ENCODE peak calls at places on chromosomes 1 and 21, in four cellular contexts. One of them, this sample, is unnamed.
A peak's percentile ranks its signal among the peaks of the same experiment; 100 is the strongest.

GRCh38 chr1:85058781-85059180 is 10.5 kb upstream of the MCOLN3 start:
- DNase-seq in nephron progenitor cell: no peak
- DNase-seq in cardiac muscle cell: no peak
- DNase-seq in GM06990: no peak
- DNase-seq in this sample: no peak

GRCh38 chr1:31888281-31888680 is 49.9 kb downstream of the PTP4A2 start:
- DNase-seq in cardiac muscle cell: no peak
- DNase-seq in GM06990: no peak
- DNase-seq in nephron progenitor cell: no peak
- DNase-seq in this sample: no peak

GRCh38 chr1:82154231-82154630 is 353.5 kb downstream of the ADGRL2 start:
- DNase-seq in cardiac muscle cell: no peak
- DNase-seq in GM06990: no peak
- DNase-seq in nephron progenitor cell: no peak
- DNase-seq in this sample: no peak

GRCh38 chr1:229991104-229991513 is 75.9 kb upstream of the GALNT2 start:
- DNase-seq in GM06990: no peak
- DNase-seq in cardiac muscle cell: no peak
- DNase-seq in nephron progenitor cell: no peak
- DNase-seq in this sample: no peak

GRCh38 chr1:40056519-40057309 is 16.2 kb downstream of the CAP1 start:
- DNase-seq in GM06990: no peak
- DNase-seq in cardiac muscle cell: no peak
- DNase-seq in nephron progenitor cell: no peak
- DNase-seq in this sample: no peak

GRCh38 chr1:10324627-10325026 is 74.2 kb upstream of the PGD start:
- DNase-seq in nephron progenitor cell: no peak
- DNase-seq in cardiac muscle cell: no peak
- DNase-seq in GM06990: no peak
- DNase-seq in this sample: no peak

GRCh38 chr21:35239811-35240219 is 190.7 kb upstream of the RUNX1 start:
- DNase-seq in GM06990: no peak
- DNase-seq in cardiac muscle cell: no peak
- DNase-seq in nephron progenitor cell: peak; percentile 43
- DNase-seq in this sample: no peak

GRCh38 chr1:64505944-64506658 is 36.2 kb downstream of the CACHD1 start:
- DNase-seq in GM06990: peak; percentile 1
- DNase-seq in cardiac muscle cell: no peak
- DNase-seq in nephron progenitor cell: no peak
- DNase-seq in this sample: no peak

GRCh38 chr1:154956557-154956956 is 658 bp upstream of the PBXIP1 start:
- DNase-seq in cardiac muscle cell: no peak
- DNase-seq in GM06990: no peak
- DNase-seq in nephron progenitor cell: no peak
- DNase-seq in this sample: no peak

GRCh38 chr21:41627428-41627827 is 119.5 kb upstream of the TMPRSS2 start:
- DNase-seq in cardiac muscle cell: no peak
- DNase-seq in GM06990: no peak
- DNase-seq in nephron progenitor cell: no peak
- DNase-seq in this sample: no peak

GRCh38 chr1:15472595-15472994 is 3.3 kb upstream of the CELA2B start:
- DNase-seq in nephron progenitor cell: no peak
- DNase-seq in cardiac muscle cell: no peak
- DNase-seq in GM06990: no peak
- DNase-seq in this sample: no peak

GRCh38 chr1:75579046-75579445 is 31.9 kb downstream of the SLC44A5 start:
- DNase-seq in nephron progenitor cell: no peak
- DNase-seq in cardiac muscle cell: no peak
- DNase-seq in GM06990: no peak
- DNase-seq in this sample: no peak

GRCh38 chr1:67683736-67684525 is 1.1 kb upstream of the GADD45A start:
- DNase-seq in nephron progenitor cell: no peak
- DNase-seq in cardiac muscle cell: no peak
- DNase-seq in GM06990: no peak
- DNase-seq in this sample: peak; percentile 28

GRCh38 chr1:160954158-160955104 is at the start of gene ITLN2:
- DNase-seq in nephron progenitor cell: peak; percentile 53
- DNase-seq in cardiac muscle cell: peak; percentile 68
- DNase-seq in GM06990: peak; percentile 36
- DNase-seq in this sample: peak; percentile 75

GRCh38 chr1:116415699-116416533 is 42.9 kb downstream of the ATP1A1 start:
- DNase-seq in cardiac muscle cell: peak; percentile 91
- DNase-seq in GM06990: no peak
- DNase-seq in nephron progenitor cell: no peak
- DNase-seq in this sample: no peak

GRCh38 chr1:119364640-119365039 is 3.9 kb upstream of the HAO2 start:
- DNase-seq in cardiac muscle cell: no peak
- DNase-seq in nephron progenitor cell: no peak
- DNase-seq in GM06990: no peak
- DNase-seq in this sample: no peak

GRCh38 chr21:42880352-42880751 is 1.0 kb upstream of the WDR4 start:
- DNase-seq in cardiac muscle cell: no peak
- DNase-seq in GM06990: no peak
- DNase-seq in nephron progenitor cell: no peak
- DNase-seq in this sample: no peak

GRCh38 chr1:234710381-234710780 is 100.4 kb upstream of the IRF2BP2 start:
- DNase-seq in nephron progenitor cell: no peak
- DNase-seq in GM06990: no peak
- DNase-seq in cardiac muscle cell: no peak
- DNase-seq in this sample: no peak

GRCh38 chr1:193538690-193539089 is 352.3 kb upstream of the B3GALT2 start:
- DNase-seq in cardiac muscle cell: no peak
- DNase-seq in GM06990: no peak
- DNase-seq in nephron progenitor cell: no peak
- DNase-seq in this sample: no peak

GRCh38 chr1:15328785-15329480 is 80.8 kb upstream of the EFHD2 start:
- DNase-seq in cardiac muscle cell: peak; percentile 19
- DNase-seq in nephron progenitor cell: no peak
- DNase-seq in GM06990: no peak
- DNase-seq in this sample: peak; percentile 38

GRCh38 chr1:197985340-197985739 is 68.2 kb downstream of the LHX9 start:
- DNase-seq in cardiac muscle cell: no peak
- DNase-seq in GM06990: no peak
- DNase-seq in nephron progenitor cell: no peak
- DNase-seq in this sample: no peak

GRCh38 chr1:147579532-147580199 is 38.4 kb downstream of the BCL9 start:
- DNase-seq in cardiac muscle cell: no peak
- DNase-seq in GM06990: no peak
- DNase-seq in nephron progenitor cell: peak; percentile 7
- DNase-seq in this sample: no peak

GRCh38 chr1:40421694-40422384 is 28.4 kb upstream of the ZFP69B start:
- DNase-seq in cardiac muscle cell: no peak
- DNase-seq in nephron progenitor cell: no peak
- DNase-seq in GM06990: no peak
- DNase-seq in this sample: no peak

GRCh38 chr21:22020221-22020620 is 1022.0 kb downstream of the NCAM2 start:
- DNase-seq in cardiac muscle cell: no peak
- DNase-seq in GM06990: no peak
- DNase-seq in nephron progenitor cell: no peak
- DNase-seq in this sample: no peak

GRCh38 chr1:145942405-145942804 is 15.1 kb upstream of the RBM8A start:
- DNase-seq in nephron progenitor cell: no peak
- DNase-seq in cardiac muscle cell: no peak
- DNase-seq in GM06990: no peak
- DNase-seq in this sample: no peak

GRCh38 chr1:228544021-228544850 is 57.1 kb downstream of the RNF187 start:
- DNase-seq in GM06990: no peak
- DNase-seq in cardiac muscle cell: no peak
- DNase-seq in nephron progenitor cell: no peak
- DNase-seq in this sample: no peak

GRCh38 chr1:94302960-94303359 is 65.6 kb upstream of the ARHGAP29 start:
- DNase-seq in nephron progenitor cell: no peak
- DNase-seq in GM06990: no peak
- DNase-seq in cardiac muscle cell: no peak
- DNase-seq in this sample: no peak

GRCh38 chr1:56754713-56755505 is 64.3 kb downstream of the FYB2 start:
- DNase-seq in nephron progenitor cell: no peak
- DNase-seq in GM06990: no peak
- DNase-seq in cardiac muscle cell: no peak
- DNase-seq in this sample: no peak

GRCh38 chr1:56755911-56756310 is 63.3 kb downstream of the FYB2 start:
- DNase-seq in GM06990: no peak
- DNase-seq in cardiac muscle cell: no peak
- DNase-seq in nephron progenitor cell: no peak
- DNase-seq in this sample: no peak

GRCh38 chr1:56758135-56758534 is 61.1 kb downstream of the FYB2 start:
- DNase-seq in cardiac muscle cell: peak; percentile 49
- DNase-seq in nephron progenitor cell: peak; percentile 4
- DNase-seq in GM06990: no peak
- DNase-seq in this sample: peak; percentile 3
- TF ChIP-seq CTCF in cardiac muscle cell: no peak
- TF ChIP-seq CTCF in nephron progenitor cell: no peak
- TF ChIP-seq CTCF in GM06990: peak; percentile 9
- TF ChIP-seq CTCF in this sample: no peak

DNA sequence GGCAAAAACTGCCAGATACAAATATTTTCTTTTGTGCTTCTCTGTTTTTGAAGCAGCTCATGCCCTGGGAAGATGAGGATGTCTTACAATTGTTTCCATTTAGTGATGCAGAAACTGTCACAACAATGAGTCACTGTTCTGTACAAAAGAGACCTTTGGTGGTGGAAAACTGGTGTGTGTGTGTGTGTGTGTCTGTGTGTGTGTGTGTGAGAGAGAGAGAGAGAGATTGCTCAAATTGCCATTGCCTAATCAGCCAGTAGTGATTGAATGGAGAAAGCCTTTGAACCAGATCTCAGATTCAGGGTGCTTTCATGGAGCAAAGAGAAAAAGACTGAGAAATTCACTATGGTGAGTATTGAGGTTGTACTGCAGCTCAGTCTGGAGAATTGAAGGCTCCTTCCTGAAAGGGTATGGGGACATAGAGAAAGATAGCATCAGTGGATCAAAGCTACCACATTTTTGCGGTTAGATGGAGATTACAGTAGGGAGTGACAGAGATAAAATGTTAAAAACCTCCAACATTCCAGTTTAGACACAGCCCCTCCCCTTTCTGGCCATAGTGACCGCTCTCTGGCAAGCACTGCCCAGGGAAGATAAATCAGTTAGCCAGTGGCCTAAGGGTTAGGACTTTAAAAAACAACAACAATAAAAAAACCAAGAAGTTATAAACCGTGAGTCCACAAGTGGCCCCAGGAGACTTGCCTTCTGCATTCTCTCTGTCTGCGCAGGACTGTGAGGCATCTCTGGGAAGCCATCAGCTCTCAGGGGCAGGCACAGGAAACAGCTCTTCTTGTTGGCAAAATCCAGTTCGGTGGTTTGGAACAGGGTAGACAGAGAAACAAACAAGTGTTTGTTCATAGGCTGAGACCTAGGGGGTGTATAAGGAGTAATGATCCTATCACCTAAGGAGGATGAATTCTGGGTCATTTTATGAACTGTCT is 406.5 kb downstream of the DUSP10 start:
- DNase-seq in nephron progenitor cell: peak; percentile 56
- DNase-seq in cardiac muscle cell: no peak
- DNase-seq in GM06990: no peak
- DNase-seq in this sample: no peak
- TF ChIP-seq CTCF in nephron progenitor cell: no peak
- TF ChIP-seq CTCF in cardiac muscle cell: no peak
- TF ChIP-seq CTCF in GM06990: no peak
- TF ChIP-seq CTCF in this sample: no peak

DNA sequence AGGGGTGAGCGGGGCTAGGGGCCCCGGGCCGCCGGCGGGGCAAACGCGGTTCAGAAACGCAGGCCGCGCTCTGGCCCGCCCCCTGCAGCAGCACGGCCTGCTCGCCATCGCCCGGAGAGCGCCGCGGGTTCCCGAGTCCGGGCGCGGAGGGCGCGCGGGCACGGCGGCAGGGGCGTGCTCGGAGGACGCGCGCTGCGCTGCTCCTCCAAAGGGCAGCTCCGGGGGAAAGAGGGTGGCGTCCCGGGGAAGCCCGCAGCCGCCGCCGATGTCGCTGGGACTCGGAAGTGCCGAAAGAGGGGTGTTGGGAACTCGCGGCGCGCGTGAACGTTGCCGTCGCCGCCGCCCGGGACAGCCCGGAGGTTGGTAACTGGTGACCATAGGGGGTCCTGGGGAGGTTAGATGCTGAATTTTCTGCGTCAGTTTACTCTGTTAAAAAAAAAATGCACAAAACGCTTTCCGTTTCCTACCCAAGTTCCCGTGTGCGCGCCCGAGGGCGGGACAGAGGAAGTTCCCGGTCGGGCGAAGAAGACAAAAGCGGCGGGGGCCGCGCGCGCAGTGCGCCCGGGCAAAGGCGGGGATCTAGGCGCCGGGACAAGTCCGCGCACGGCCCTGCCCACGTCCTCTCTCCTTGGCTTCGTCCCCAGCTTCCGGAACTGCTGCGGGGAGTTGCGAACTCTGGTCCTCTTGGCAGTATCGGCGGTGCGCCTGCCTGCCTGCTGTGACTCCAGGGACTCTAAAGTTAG is at the start of gene HHAT:
- DNase-seq in nephron progenitor cell: peak; percentile 80
- DNase-seq in cardiac muscle cell: peak; percentile 87
- DNase-seq in GM06990: peak; percentile 86
- DNase-seq in this sample: peak; percentile 86
- TF ChIP-seq CTCF in nephron progenitor cell: no peak
- TF ChIP-seq CTCF in cardiac muscle cell: no peak
- TF ChIP-seq CTCF in GM06990: no peak
- TF ChIP-seq CTCF in this sample: no peak

GRCh38 chr1:158732524-158732923 is 12.0 kb upstream of the OR6K3 start:
- DNase-seq in nephron progenitor cell: no peak
- DNase-seq in GM06990: no peak
- DNase-seq in cardiac muscle cell: no peak
- DNase-seq in this sample: no peak
- TF ChIP-seq CTCF in nephron progenitor cell: no peak
- TF ChIP-seq CTCF in GM06990: no peak
- TF ChIP-seq CTCF in cardiac muscle cell: no peak
- TF ChIP-seq CTCF in this sample: no peak

DNA sequence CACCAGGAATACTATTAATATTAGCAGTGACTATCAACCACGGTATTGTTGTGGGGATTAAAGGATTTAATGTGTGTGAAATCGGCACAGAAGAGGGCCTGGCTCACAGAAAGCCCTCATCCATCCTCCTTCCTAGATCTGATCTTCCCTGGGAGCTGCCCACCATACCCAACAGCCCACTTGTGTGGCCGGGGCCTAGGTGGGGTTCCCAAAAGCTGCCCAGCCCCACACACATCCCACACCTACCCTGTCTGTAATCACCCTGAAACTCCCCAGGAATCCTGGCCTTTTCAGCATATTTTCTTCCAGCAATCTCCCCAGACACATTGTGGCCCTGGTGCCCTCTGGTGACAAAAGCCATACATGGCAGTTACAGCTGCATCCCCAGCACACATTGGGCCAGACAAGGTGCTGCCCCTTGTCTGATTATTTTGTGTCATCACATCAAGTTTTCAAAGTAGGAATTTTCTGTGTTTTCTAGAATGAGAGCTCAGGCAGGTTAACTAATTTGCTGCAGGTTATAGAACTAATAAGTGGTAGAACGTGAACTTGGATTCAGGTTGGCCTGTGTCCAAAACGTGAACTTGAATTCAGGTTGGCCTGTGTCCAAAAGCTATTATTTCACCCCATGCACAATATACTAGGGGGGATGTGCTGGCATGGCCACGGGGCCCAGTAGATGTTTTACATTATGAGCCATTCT is 5.3 kb upstream of the SLC6A9 start:
- DNase-seq in GM06990: no peak
- DNase-seq in cardiac muscle cell: peak; percentile 78
- DNase-seq in nephron progenitor cell: peak; percentile 72
- DNase-seq in this sample: peak; percentile 70
- TF ChIP-seq CTCF in GM06990: peak; percentile 90
- TF ChIP-seq CTCF in cardiac muscle cell: peak; percentile 71
- TF ChIP-seq CTCF in nephron progenitor cell: peak; percentile 74
- TF ChIP-seq CTCF in this sample: peak; percentile 91